ENCODE peak calls at places on chromosomes 11 and 22, in five cellular contexts. One of them, this sample, is unnamed.

GRCh38 chr11:134644489-134645456 is 232.7 kb upstream of the B3GAT1 start:
- DNase-seq in T-helper 1 cell: no peak
- DNase-seq in left colon: no peak
- DNase-seq in stimulated activated CD8-positive, alpha-beta memory T cell treated with anti-CD3 and anti-CD28 coated beads, Interleukin-4, amount 100 ng/mL, for 4 hours: no peak
- DNase-seq in fibroblast of lung: no peak
- DNase-seq in this sample: no peak

GRCh38 chr11:68990995-68991780 is 10.4 kb upstream of the MRGPRD start:
- DNase-seq in stimulated activated CD8-positive, alpha-beta memory T cell treated with anti-CD3 and anti-CD28 coated beads, Interleukin-4, amount 100 ng/mL, for 4 hours: no peak
- DNase-seq in fibroblast of lung: no peak
- DNase-seq in T-helper 1 cell: no peak
- DNase-seq in left colon: no peak
- DNase-seq in this sample: no peak

GRCh38 chr11:62295504-62295903 is 3.4 kb downstream of the SCGB1D4 start:
- DNase-seq in T-helper 1 cell: no peak
- DNase-seq in fibroblast of lung: peak
- DNase-seq in stimulated activated CD8-positive, alpha-beta memory T cell treated with anti-CD3 and anti-CD28 coated beads, Interleukin-4, amount 100 ng/mL, for 4 hours: no peak
- DNase-seq in left colon: peak
- DNase-seq in this sample: peak

GRCh38 chr22:28052818-28053217 is 133.8 kb upstream of the PITPNB start:
- DNase-seq in left colon: no peak
- DNase-seq in fibroblast of lung: no peak
- DNase-seq in stimulated activated CD8-positive, alpha-beta memory T cell treated with anti-CD3 and anti-CD28 coated beads, Interleukin-4, amount 100 ng/mL, for 4 hours: no peak
- DNase-seq in T-helper 1 cell: no peak
- DNase-seq in this sample: no peak

GRCh38 chr22:20450551-20450906 is 12.9 kb upstream of the SCARF2 start:
- DNase-seq in left colon: no peak
- DNase-seq in stimulated activated CD8-positive, alpha-beta memory T cell treated with anti-CD3 and anti-CD28 coated beads, Interleukin-4, amount 100 ng/mL, for 4 hours: no peak
- DNase-seq in T-helper 1 cell: no peak
- DNase-seq in fibroblast of lung: no peak
- DNase-seq in this sample: no peak

GRCh38 chr11:130580372-130580771 is 131.9 kb downstream of the ADAMTS15 start:
- DNase-seq in T-helper 1 cell: no peak
- DNase-seq in fibroblast of lung: peak
- DNase-seq in left colon: no peak
- DNase-seq in stimulated activated CD8-positive, alpha-beta memory T cell treated with anti-CD3 and anti-CD28 coated beads, Interleukin-4, amount 100 ng/mL, for 4 hours: no peak
- DNase-seq in this sample: peak

GRCh38 chr11:61514050-61514917 is 5.7 kb downstream of the LRRC10B start:
- DNase-seq in fibroblast of lung: no peak
- DNase-seq in left colon: no peak
- DNase-seq in T-helper 1 cell: no peak
- DNase-seq in stimulated activated CD8-positive, alpha-beta memory T cell treated with anti-CD3 and anti-CD28 coated beads, Interleukin-4, amount 100 ng/mL, for 4 hours: no peak
- DNase-seq in this sample: no peak

GRCh38 chr11:62444271-62444833 is 25.5 kb downstream of the SCGB1A1 start:
- DNase-seq in left colon: peak
- DNase-seq in fibroblast of lung: peak
- DNase-seq in stimulated activated CD8-positive, alpha-beta memory T cell treated with anti-CD3 and anti-CD28 coated beads, Interleukin-4, amount 100 ng/mL, for 4 hours: no peak
- DNase-seq in T-helper 1 cell: peak
- DNase-seq in this sample: peak

GRCh38 chr11:103731681-103732080 is 304.8 kb upstream of the DDI1 start:
- DNase-seq in fibroblast of lung: no peak
- DNase-seq in T-helper 1 cell: no peak
- DNase-seq in stimulated activated CD8-positive, alpha-beta memory T cell treated with anti-CD3 and anti-CD28 coated beads, Interleukin-4, amount 100 ng/mL, for 4 hours: no peak
- DNase-seq in left colon: no peak
- DNase-seq in this sample: no peak

GRCh38 chr11:111185259-111185658 is 60.3 kb upstream of the POU2AF2 start:
- DNase-seq in T-helper 1 cell: no peak
- DNase-seq in stimulated activated CD8-positive, alpha-beta memory T cell treated with anti-CD3 and anti-CD28 coated beads, Interleukin-4, amount 100 ng/mL, for 4 hours: no peak
- DNase-seq in left colon: no peak
- DNase-seq in fibroblast of lung: no peak
- DNase-seq in this sample: no peak

GRCh38 chr22:49657275-49657973 is 170.2 kb downstream of the BRD1 start:
- DNase-seq in left colon: peak
- DNase-seq in T-helper 1 cell: peak
- DNase-seq in fibroblast of lung: no peak
- DNase-seq in stimulated activated CD8-positive, alpha-beta memory T cell treated with anti-CD3 and anti-CD28 coated beads, Interleukin-4, amount 100 ng/mL, for 4 hours: peak
- DNase-seq in this sample: no peak

This sample was measured in astrocyte.